ENCODE peak calls at places on chromosomes 4 and X, in five cellular contexts. J, R, A, O and Y are unnamed samples.

GRCh38 chrX:9333873-9334272 is 131.0 kb upstream of the TBL1X start:
- DNase-seq in J (no peak), R (no peak), A (no peak), O (no peak), Y (no peak)

GRCh38 chrX:17456526-17456925 is 81.5 kb downstream of the NHS start:
- DNase-seq in J (no peak), R (no peak), A (no peak), O (peak), Y (no peak)

GRCh38 chr4:180164799-180165198 is 2078.4 kb upstream of the TENM3 start:
- DNase-seq in J (no peak), R (no peak), A (no peak), O (no peak), Y (no peak)

GRCh38 chrX:12824944-12825343 is 33.7 kb downstream of the PRPS2 start:
- DNase-seq in J (no peak), R (no peak), A (no peak), O (no peak), Y (no peak)

GRCh38 chr4:155005395-155006087 is 202.9 kb upstream of the NPY2R start:
- DNase-seq in J (no peak), R (no peak), A (no peak), O (no peak), Y (no peak)

GRCh38 chr4:2698951-2699505 is 57.1 kb downstream of the TNIP2 start:
- DNase-seq in J (no peak), R (no peak), A (no peak), O (no peak), Y (no peak)

GRCh38 chrX:130216312-130216711 is 44.5 kb downstream of the RAB33A start:
- DNase-seq in J (no peak), R (no peak), A (no peak), O (no peak), Y (no peak)

GRCh38 chr4:135476272-135476671 is 1274.7 kb upstream of the PABPC4L start:
- DNase-seq in J (no peak), R (no peak), A (no peak), O (no peak), Y (no peak)

GRCh38 chrX:9498236-9498635 is 33.4 kb downstream of the TBL1X start:
- DNase-seq in J (no peak), R (no peak), A (no peak), O (no peak), Y (no peak)

GRCh38 chr4:7815562-7815961 is 124.1 kb downstream of the AFAP1 start:
- DNase-seq in J (no peak), R (no peak), A (no peak), O (no peak), Y (no peak)

GRCh38 chr4:76606662-76607265 is 171.7 kb downstream of the SHROOM3 start:
- DNase-seq in J (no peak), R (no peak), A (no peak), O (no peak), Y (no peak)

GRCh38 chrX:139823806-139824205 is 109.0 kb downstream of the ATP11C start:
- DNase-seq in J (no peak), R (no peak), A (no peak), O (no peak), Y (no peak)

GRCh38 chrX:17741123-17741511 is 3.8 kb downstream of the SCML1 start:
- DNase-seq in J (no peak), R (no peak), A (no peak), O (no peak), Y (no peak)

GRCh38 chrX:35890699-35891098 is 28.8 kb upstream of the CFAP47 start:
- DNase-seq in J (no peak), R (peak), A (peak), O (peak), Y (peak)

GRCh38 chr4:176549161-176549865 is 229.5 kb downstream of the SPCS3 start:
- DNase-seq in J (no peak), R (no peak), A (no peak), O (no peak), Y (no peak)

GRCh38 chrX:134431894-134432293 is 28.1 kb upstream of the HPRT1 start:
- DNase-seq in J (no peak), R (no peak), A (no peak), O (no peak), Y (no peak)

GRCh38 chrX:154600962-154601374 is 16.0 kb downstream of the CTAG1A start:
- DNase-seq in J (no peak), R (no peak), A (no peak), O (no peak), Y (no peak)